ENCODE peak calls at places on chromosome 9, in ten cellular contexts. T, Y, N, I, O, S, A, H, Q and W are unnamed samples.

GRCh38 chr9:129834489-129835127 is 467 bp downstream of the C9orf78 start:
- DNase-seq in T (peak; percentile 66), Y (no peak), N (peak; percentile 65), I (no peak), O (peak; percentile 62), S (peak; percentile 6), A (peak; percentile 84), H (no peak), Q (peak; percentile 62), W (no peak)

GRCh38 chr9:126506361-126507317 is 107.1 kb upstream of the LMX1B start:
- DNase-seq in T (no peak), Y (no peak), N (no peak), I (no peak), O (no peak), S (no peak), A (no peak), H (no peak), Q (no peak), W (no peak)

GRCh38 chr9:124812401-124813016 is 35.6 kb downstream of the OLFML2A start:
- DNase-seq in T (no peak), Y (no peak), N (peak; percentile 97), I (no peak), O (no peak), S (peak; percentile 84), A (no peak), H (no peak), Q (no peak), W (no peak)

GRCh38 chr9:83154087-83154736 is 91.3 kb upstream of the RASEF start:
- DNase-seq in T (no peak), Y (no peak), N (peak; percentile 50), I (no peak), O (no peak), S (peak; percentile 57), A (no peak), H (peak; percentile 42), Q (no peak), W (no peak)

GRCh38 chr9:21994526-21994995 is at the start of gene CDKN2B-AS1:
- DNase-seq in T (no peak), Y (no peak), N (peak; percentile 81), I (peak; percentile 63), O (peak; percentile 64), S (peak; percentile 78), A (no peak), H (no peak), Q (no peak), W (no peak)

GRCh38 chr9:126531591-126531990 is 82.1 kb upstream of the LMX1B start:
- DNase-seq in T (no peak), Y (no peak), N (no peak), I (no peak), O (no peak), S (no peak), A (no peak), H (no peak), Q (no peak), W (no peak)

GRCh38 chr9:8434621-8435020 is 635.0 kb upstream of the DMAC1 start:
- DNase-seq in T (no peak), Y (no peak), N (no peak), I (no peak), O (no peak), S (no peak), A (no peak), H (no peak), Q (no peak), W (no peak)

GRCh38 chr9:88723751-88724150 is 188.8 kb downstream of the NXNL2 start:
- DNase-seq in T (no peak), Y (no peak), N (no peak), I (no peak), O (no peak), S (no peak), A (no peak), H (no peak), Q (no peak), W (no peak)

DNA sequence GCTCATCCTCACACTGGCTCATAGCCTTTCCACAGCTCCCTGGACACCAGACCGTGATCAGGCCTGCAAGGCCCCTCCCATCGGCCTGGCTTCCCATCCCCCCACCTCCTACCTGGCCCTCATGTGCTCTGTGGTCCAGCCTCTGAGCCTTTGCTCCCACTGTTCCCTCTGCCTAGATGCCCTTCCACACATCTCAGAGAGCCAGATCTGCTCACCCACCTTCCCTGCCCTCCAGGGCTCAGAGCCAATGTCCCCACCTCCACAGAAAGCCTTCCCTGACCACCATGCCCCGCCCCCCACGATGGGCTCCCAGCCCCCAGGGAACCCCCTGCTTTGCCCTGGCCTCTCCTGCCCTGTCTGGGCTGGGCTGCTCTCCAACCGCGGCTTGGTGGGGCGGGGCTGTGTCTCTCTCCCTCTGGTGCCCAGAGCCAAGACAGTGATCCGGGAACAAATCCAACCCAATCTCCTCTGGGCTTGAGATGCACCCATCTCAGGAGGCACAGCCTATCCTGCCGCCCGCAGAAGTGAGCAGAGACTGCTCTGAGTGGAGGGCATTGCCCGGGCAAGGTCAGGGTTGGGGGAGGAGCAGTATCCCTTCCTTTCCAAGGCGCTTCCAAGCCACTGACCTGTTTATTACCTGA is 1.6 kb downstream of the NINJ1 start:
- DNase-seq in T (no peak), Y (no peak), N (peak; percentile 82), I (no peak), O (no peak), S (peak; percentile 23), A (no peak), H (no peak), Q (no peak), W (no peak)
- H3K4me3 ChIP-seq in T (peak overlapping the region; percentile 68), Y (peak overlapping the region; percentile 85), N (peak overlapping the region; percentile 95), I (peak overlapping the region; percentile 97), O (peak overlapping the region; percentile 80), S (peak overlapping the region; percentile 88), A (peak overlapping the region; percentile 82), H (peak overlapping the region; percentile 8), Q (no peak overlapping the region), W (no peak overlapping the region)

DNA sequence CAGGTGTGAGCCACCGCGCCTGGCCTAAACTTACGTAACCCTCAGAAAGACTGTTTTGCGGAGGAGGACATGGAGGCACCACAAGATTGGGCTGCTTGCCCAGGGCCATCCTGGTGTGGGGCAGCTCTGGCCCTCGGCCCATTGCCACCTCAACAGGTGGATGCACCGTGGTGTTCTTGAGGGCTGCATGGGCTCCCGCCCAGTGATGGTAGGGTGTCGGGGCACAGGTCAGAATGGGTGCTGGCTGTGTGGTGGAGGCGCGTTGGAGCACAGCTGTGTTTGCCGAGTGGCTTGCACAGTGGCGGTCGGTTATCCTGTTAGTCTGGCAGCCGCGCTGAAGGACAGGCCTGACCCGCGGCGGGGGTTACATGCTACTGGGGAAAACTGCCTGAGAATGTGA is 196.9 kb downstream of the CACNA1B start:
- DNase-seq in T (no peak), Y (no peak), N (no peak), I (no peak), O (no peak), S (no peak), A (peak; percentile 58), H (no peak), Q (no peak), W (no peak)
- H3K9me3 ChIP-seq in T (no peaks in the 10 kb centered on the region), Y (no peaks in the 10 kb centered on the region), N (no peaks in the 10 kb centered on the region), I (no peaks in the 10 kb centered on the region), O (no peaks in the 10 kb centered on the region), S (no peaks in the 10 kb centered on the region), A (no peaks in the 10 kb centered on the region), H (peaks cover 2% of the 10 kb centered on the region), Q (no peaks in the 10 kb centered on the region), W (no peaks in the 10 kb centered on the region)

GRCh38 chr9:128309551-128309950 is 12.7 kb downstream of the TRUB2 start:
- DNase-seq in T (no peak), Y (no peak), N (no peak), I (no peak), O (no peak), S (no peak), A (no peak), H (no peak), Q (no peak), W (no peak)
- H3K27ac ChIP-seq in T (no peak overlapping the region), Y (no peak overlapping the region), N (no peak overlapping the region), I (no peak overlapping the region), O (no peak overlapping the region), S (no peak overlapping the region), A (no peak overlapping the region), H (no peak overlapping the region), Q (no peak overlapping the region), W (no peak overlapping the region)

GRCh38 chr9:2024888-2025781 is 10.0 kb downstream of the SMARCA2 start:
- DNase-seq in T (no peak), Y (no peak), N (no peak), I (no peak), O (no peak), S (no peak), A (no peak), H (no peak), Q (no peak), W (no peak)
- H3K4me3 ChIP-seq in T (no peak overlapping the region), Y (no peak overlapping the region), N (no peak overlapping the region), I (no peak overlapping the region), O (no peak overlapping the region), S (no peak overlapping the region), A (peak overlapping the region; percentile 2), H (no peak overlapping the region), Q (no peak overlapping the region), W (no peak overlapping the region)

GRCh38 chr9:1049641-1050040 is 516 bp upstream of the DMRT2 start:
- DNase-seq in T (no peak), Y (no peak), N (no peak), I (peak; percentile 58), O (no peak), S (no peak), A (no peak), H (no peak), Q (no peak), W (no peak)
- H3K9me3 ChIP-seq in T (no peaks in the 10 kb centered on the region), Y (no peaks in the 10 kb centered on the region), N (no peaks in the 10 kb centered on the region), I (no peaks in the 10 kb centered on the region), O (no peaks in the 10 kb centered on the region), S (no peaks in the 10 kb centered on the region), A (no peaks in the 10 kb centered on the region), H (peaks cover 11% of the 10 kb centered on the region), Q (no peaks in the 10 kb centered on the region), W (no peaks in the 10 kb centered on the region)